ENCODE peak calls at places on chromosomes 11 and 22, in eight cellular contexts. One of them, this sample, is unnamed.
A peak's percentile ranks its signal among the peaks of the same experiment; 100 is the strongest.

GRCh38 chr22:46638601-46639431 is 18.6 kb downstream of the GRAMD4 start:
- DNase-seq in lower leg skin: no peak
- DNase-seq in nephron progenitor cell: no peak
- DNase-seq in OCI-LY7: no peak
- DNase-seq in colonic mucosa: no peak
- DNase-seq in WTC11: no peak
- DNase-seq in HFF-Myc: no peak
- DNase-seq in stomach: peak; percentile 65
- DNase-seq in this sample: no peak

GRCh38 chr11:27995082-27995481 is 112.9 kb downstream of the KIF18A start:
- DNase-seq in stomach: no peak
- DNase-seq in HFF-Myc: no peak
- DNase-seq in lower leg skin: no peak
- DNase-seq in WTC11: no peak
- DNase-seq in OCI-LY7: no peak
- DNase-seq in colonic mucosa: no peak
- DNase-seq in nephron progenitor cell: no peak
- DNase-seq in this sample: no peak

GRCh38 chr11:3880724-3881123 is 25.3 kb downstream of the STIM1 start:
- DNase-seq in WTC11: no peak
- DNase-seq in nephron progenitor cell: no peak
- DNase-seq in colonic mucosa: no peak
- DNase-seq in lower leg skin: no peak
- DNase-seq in HFF-Myc: no peak
- DNase-seq in OCI-LY7: peak; percentile 69
- DNase-seq in stomach: no peak
- DNase-seq in this sample: peak; percentile 38

GRCh38 chr11:69199583-69200295 is 44.0 kb downstream of the SMIM38 start:
- DNase-seq in OCI-LY7: no peak
- DNase-seq in colonic mucosa: no peak
- DNase-seq in lower leg skin: no peak
- DNase-seq in WTC11: no peak
- DNase-seq in nephron progenitor cell: no peak
- DNase-seq in HFF-Myc: no peak
- DNase-seq in stomach: no peak
- DNase-seq in this sample: no peak

GRCh38 chr11:122038543-122038942 is 77.5 kb downstream of the BLID start:
- DNase-seq in lower leg skin: no peak
- DNase-seq in colonic mucosa: no peak
- DNase-seq in OCI-LY7: no peak
- DNase-seq in WTC11: no peak
- DNase-seq in stomach: no peak
- DNase-seq in nephron progenitor cell: no peak
- DNase-seq in HFF-Myc: peak; percentile 72
- DNase-seq in this sample: no peak

GRCh38 chr11:105989124-105989523 is 32.9 kb downstream of the MSANTD4 start:
- DNase-seq in lower leg skin: no peak
- DNase-seq in nephron progenitor cell: no peak
- DNase-seq in WTC11: no peak
- DNase-seq in stomach: no peak
- DNase-seq in HFF-Myc: no peak
- DNase-seq in colonic mucosa: no peak
- DNase-seq in OCI-LY7: no peak
- DNase-seq in this sample: no peak

GRCh38 chr11:131776211-131776610 is 405.8 kb downstream of the NTM start:
- DNase-seq in nephron progenitor cell: no peak
- DNase-seq in colonic mucosa: no peak
- DNase-seq in HFF-Myc: no peak
- DNase-seq in OCI-LY7: no peak
- DNase-seq in WTC11: no peak
- DNase-seq in stomach: no peak
- DNase-seq in lower leg skin: no peak
- DNase-seq in this sample: no peak

GRCh38 chr11:130721282-130721681 is 195.0 kb downstream of the SNX19 start:
- DNase-seq in stomach: no peak
- DNase-seq in WTC11: no peak
- DNase-seq in nephron progenitor cell: no peak
- DNase-seq in OCI-LY7: no peak
- DNase-seq in lower leg skin: no peak
- DNase-seq in HFF-Myc: no peak
- DNase-seq in colonic mucosa: no peak
- DNase-seq in this sample: no peak

GRCh38 chr22:46076651-46077339 is 73.5 kb upstream of the PPARA start:
- DNase-seq in lower leg skin: peak; percentile 90
- DNase-seq in nephron progenitor cell: no peak
- DNase-seq in WTC11: peak; percentile 7
- DNase-seq in stomach: peak; percentile 59
- DNase-seq in HFF-Myc: no peak
- DNase-seq in colonic mucosa: no peak
- DNase-seq in OCI-LY7: no peak
- DNase-seq in this sample: no peak

GRCh38 chr11:112793416-112793815 is 167.8 kb upstream of the NCAM1 start:
- DNase-seq in stomach: no peak
- DNase-seq in colonic mucosa: no peak
- DNase-seq in HFF-Myc: no peak
- DNase-seq in OCI-LY7: no peak
- DNase-seq in nephron progenitor cell: no peak
- DNase-seq in WTC11: no peak
- DNase-seq in lower leg skin: no peak
- DNase-seq in this sample: no peak

GRCh38 chr11:35688023-35688422 is 25.4 kb downstream of the TRIM44 start:
- DNase-seq in stomach: no peak
- DNase-seq in HFF-Myc: no peak
- DNase-seq in nephron progenitor cell: no peak
- DNase-seq in lower leg skin: no peak
- DNase-seq in OCI-LY7: no peak
- DNase-seq in colonic mucosa: no peak
- DNase-seq in WTC11: no peak
- DNase-seq in this sample: no peak

GRCh38 chr11:65181569-65182257 is at the start of gene CAPN1:
- DNase-seq in lower leg skin: peak; percentile 96
- DNase-seq in colonic mucosa: peak; percentile 96
- DNase-seq in stomach: peak; percentile 86
- DNase-seq in HFF-Myc: peak; percentile 50
- DNase-seq in nephron progenitor cell: peak; percentile 55
- DNase-seq in WTC11: peak; percentile 71
- DNase-seq in OCI-LY7: peak; percentile 75
- DNase-seq in this sample: peak; percentile 86

GRCh38 chr22:45036154-45036553 is 26.3 kb upstream of the PHF21B start:
- DNase-seq in nephron progenitor cell: no peak
- DNase-seq in OCI-LY7: no peak
- DNase-seq in colonic mucosa: no peak
- DNase-seq in HFF-Myc: no peak
- DNase-seq in stomach: no peak
- DNase-seq in WTC11: no peak
- DNase-seq in lower leg skin: no peak
- DNase-seq in this sample: no peak

GRCh38 chr11:111905391-111905790 is 6.2 kb downstream of the CRYAB start:
- DNase-seq in nephron progenitor cell: no peak
- DNase-seq in WTC11: no peak
- DNase-seq in HFF-Myc: no peak
- DNase-seq in lower leg skin: no peak
- DNase-seq in stomach: no peak
- DNase-seq in OCI-LY7: no peak
- DNase-seq in colonic mucosa: no peak
- DNase-seq in this sample: no peak

GRCh38 chr11:13463779-13464290 is 813 bp upstream of the BTBD10 start:
- DNase-seq in stomach: no peak
- DNase-seq in nephron progenitor cell: no peak
- DNase-seq in OCI-LY7: no peak
- DNase-seq in lower leg skin: no peak
- DNase-seq in HFF-Myc: no peak
- DNase-seq in colonic mucosa: no peak
- DNase-seq in WTC11: no peak
- DNase-seq in this sample: no peak

GRCh38 chr11:13462928-13463778 is at the start of gene BTBD10:
- DNase-seq in HFF-Myc: peak; percentile 68
- DNase-seq in colonic mucosa: peak; percentile 95
- DNase-seq in nephron progenitor cell: peak; percentile 89
- DNase-seq in OCI-LY7: peak; percentile 98
- DNase-seq in WTC11: peak; percentile 87
- DNase-seq in stomach: peak; percentile 94
- DNase-seq in lower leg skin: peak; percentile 97
- DNase-seq in this sample: peak; percentile 91

GRCh38 chr11:13468750-13469149 is 5.7 kb upstream of the BTBD10 start:
- DNase-seq in WTC11: no peak
- DNase-seq in HFF-Myc: no peak
- DNase-seq in lower leg skin: no peak
- DNase-seq in colonic mucosa: no peak
- DNase-seq in OCI-LY7: no peak
- DNase-seq in nephron progenitor cell: no peak
- DNase-seq in stomach: no peak
- DNase-seq in this sample: no peak

GRCh38 chr11:13462311-13462927 is 603 bp downstream of the BTBD10 start:
- DNase-seq in colonic mucosa: peak; percentile 85
- DNase-seq in WTC11: peak; percentile 78
- DNase-seq in nephron progenitor cell: peak; percentile 76
- DNase-seq in HFF-Myc: no peak
- DNase-seq in OCI-LY7: peak; percentile 59
- DNase-seq in stomach: peak; percentile 43
- DNase-seq in lower leg skin: peak; percentile 94
- DNase-seq in this sample: peak; percentile 40

GRCh38 chr11:13465909-13466371 is 2.9 kb upstream of the BTBD10 start:
- DNase-seq in HFF-Myc: peak; percentile 17
- DNase-seq in nephron progenitor cell: no peak
- DNase-seq in colonic mucosa: no peak
- DNase-seq in WTC11: no peak
- DNase-seq in OCI-LY7: peak; percentile 45
- DNase-seq in lower leg skin: no peak
- DNase-seq in stomach: no peak
- DNase-seq in this sample: peak; percentile 40
- TF ChIP-seq CTCF in HFF-Myc: peak; percentile 43
- TF ChIP-seq CTCF in nephron progenitor cell: peak; percentile 52
- TF ChIP-seq CTCF in colonic mucosa: peak; percentile 48
- TF ChIP-seq CTCF in WTC11: no peak
- TF ChIP-seq CTCF in OCI-LY7: peak; percentile 90
- TF ChIP-seq CTCF in lower leg skin: no peak
- TF ChIP-seq CTCF in stomach: no peak
- TF ChIP-seq CTCF in this sample: peak; percentile 56

GRCh38 chr11:134939905-134940304 is 527.9 kb upstream of the B3GAT1 start:
- DNase-seq in WTC11: peak; percentile 30
- DNase-seq in stomach: no peak
- DNase-seq in nephron progenitor cell: peak; percentile 41
- DNase-seq in OCI-LY7: no peak
- DNase-seq in HFF-Myc: no peak
- DNase-seq in colonic mucosa: no peak
- DNase-seq in lower leg skin: peak; percentile 77
- DNase-seq in this sample: no peak
- TF ChIP-seq CTCF in WTC11: no peak
- TF ChIP-seq CTCF in stomach: no peak
- TF ChIP-seq CTCF in nephron progenitor cell: peak; percentile 37
- TF ChIP-seq CTCF in OCI-LY7: peak; percentile 28
- TF ChIP-seq CTCF in HFF-Myc: peak; percentile 23
- TF ChIP-seq CTCF in colonic mucosa: no peak
- TF ChIP-seq CTCF in lower leg skin: no peak
- TF ChIP-seq CTCF in this sample: peak; percentile 20

GRCh38 chr11:77879218-77879617 is 58.3 kb downstream of the AAMDC start:
- DNase-seq in stomach: no peak
- DNase-seq in colonic mucosa: no peak
- DNase-seq in OCI-LY7: peak; percentile 27
- DNase-seq in HFF-Myc: no peak
- DNase-seq in WTC11: no peak
- DNase-seq in nephron progenitor cell: no peak
- DNase-seq in lower leg skin: no peak
- DNase-seq in this sample: no peak
- TF ChIP-seq CTCF in stomach: no peak
- TF ChIP-seq CTCF in colonic mucosa: no peak
- TF ChIP-seq CTCF in OCI-LY7: no peak
- TF ChIP-seq CTCF in HFF-Myc: no peak
- TF ChIP-seq CTCF in WTC11: no peak
- TF ChIP-seq CTCF in nephron progenitor cell: no peak
- TF ChIP-seq CTCF in lower leg skin: no peak
- TF ChIP-seq CTCF in this sample: no peak

GRCh38 chr11:2298131-2298794 is 3.5 kb downstream of the C11orf21 start:
- DNase-seq in nephron progenitor cell: no peak
- DNase-seq in lower leg skin: peak; percentile 78
- DNase-seq in OCI-LY7: no peak
- DNase-seq in stomach: no peak
- DNase-seq in WTC11: no peak
- DNase-seq in colonic mucosa: peak; percentile 14
- DNase-seq in HFF-Myc: no peak
- DNase-seq in this sample: no peak

GRCh38 chr11:2297623-2298030 is 4.1 kb downstream of the C11orf21 start:
- DNase-seq in HFF-Myc: no peak
- DNase-seq in lower leg skin: no peak
- DNase-seq in WTC11: no peak
- DNase-seq in stomach: no peak
- DNase-seq in OCI-LY7: no peak
- DNase-seq in nephron progenitor cell: no peak
- DNase-seq in colonic mucosa: no peak
- DNase-seq in this sample: no peak

GRCh38 chr11:2300290-2300935 is 1.3 kb downstream of the C11orf21 start:
- DNase-seq in nephron progenitor cell: no peak
- DNase-seq in stomach: peak; percentile 25
- DNase-seq in HFF-Myc: no peak
- DNase-seq in OCI-LY7: no peak
- DNase-seq in lower leg skin: peak; percentile 81
- DNase-seq in colonic mucosa: peak; percentile 20
- DNase-seq in WTC11: no peak
- DNase-seq in this sample: no peak

GRCh38 chr11:2299773-2300172 is 1.9 kb downstream of the C11orf21 start:
- DNase-seq in WTC11: no peak
- DNase-seq in lower leg skin: peak; percentile 56
- DNase-seq in colonic mucosa: no peak
- DNase-seq in nephron progenitor cell: no peak
- DNase-seq in HFF-Myc: no peak
- DNase-seq in stomach: peak; percentile 19
- DNase-seq in OCI-LY7: no peak
- DNase-seq in this sample: no peak

DNA sequence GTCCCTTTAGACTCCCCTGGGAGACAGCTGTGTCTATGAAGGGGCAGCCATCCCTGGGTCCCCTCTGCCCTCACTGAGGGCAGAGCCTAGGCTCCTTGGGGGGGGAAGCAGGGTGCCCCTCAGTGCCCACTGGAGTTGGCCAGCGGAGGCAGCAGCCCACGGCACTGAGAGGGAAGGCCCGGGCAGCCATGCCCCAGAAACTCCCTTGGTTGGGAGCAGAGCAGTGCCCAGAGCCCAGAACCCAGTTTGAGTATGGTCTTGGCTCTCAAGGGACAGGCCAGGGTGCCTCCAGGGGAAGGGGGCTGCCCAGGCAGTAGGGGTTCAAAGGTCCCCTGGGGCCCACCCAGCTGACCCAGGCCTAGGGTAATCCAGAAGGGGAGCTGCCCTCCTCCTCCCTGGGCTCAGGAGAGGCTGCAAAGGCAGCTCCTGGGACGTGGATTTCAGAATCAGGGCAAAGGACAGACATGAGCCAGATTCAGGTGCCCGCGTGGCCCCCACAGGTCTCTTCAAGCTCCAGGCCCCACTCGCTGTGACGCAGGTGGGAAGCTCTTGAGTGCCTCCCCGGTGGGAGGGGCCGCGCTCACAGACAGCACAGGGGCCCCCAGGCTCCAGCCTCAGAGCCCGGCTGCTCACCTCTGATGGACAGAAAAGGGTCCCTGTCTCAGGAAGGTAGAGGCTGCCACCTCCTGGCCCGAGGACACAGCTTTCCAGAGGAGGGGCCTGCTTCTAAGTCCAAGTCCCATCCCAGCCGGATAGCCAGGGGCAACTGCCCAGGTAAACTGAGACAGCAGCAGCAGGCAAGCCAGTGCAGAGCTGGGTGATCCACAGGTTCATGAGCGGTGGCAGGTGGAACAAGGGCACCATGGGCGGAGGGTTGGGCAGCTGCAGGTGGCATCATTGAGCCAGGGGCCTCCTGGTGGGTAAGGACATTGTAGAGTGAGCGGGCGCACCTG is 2.6 kb downstream of the C11orf21 start:
- DNase-seq in OCI-LY7: no peak
- DNase-seq in HFF-Myc: no peak
- DNase-seq in nephron progenitor cell: peak; percentile 47
- DNase-seq in WTC11: peak; percentile 72
- DNase-seq in lower leg skin: peak; percentile 83
- DNase-seq in colonic mucosa: peak; percentile 38
- DNase-seq in stomach: peak; percentile 48
- DNase-seq in this sample: peak; percentile 57
- TF ChIP-seq CTCF in OCI-LY7: peak; percentile 52
- TF ChIP-seq CTCF in HFF-Myc: peak; percentile 15
- TF ChIP-seq CTCF in nephron progenitor cell: peak; percentile 43
- TF ChIP-seq CTCF in WTC11: no peak
- TF ChIP-seq CTCF in lower leg skin: no peak
- TF ChIP-seq CTCF in colonic mucosa: peak; percentile 26
- TF ChIP-seq CTCF in stomach: peak; percentile 18
- TF ChIP-seq CTCF in this sample: peak; percentile 40